ENCODE peak calls at places on chromosomes 7 and 10, in eight cellular contexts. One of them, this sample, is unnamed.

GRCh38 chr7:28732037-28732869 is 225.9 kb downstream of the TRIL start:
- DNase-seq in IMR-90: peak; percentile 55
- DNase-seq in spleen: no peak
- DNase-seq in right cardiac atrium: peak; percentile 65
- DNase-seq in skeletal muscle cell: no peak
- DNase-seq in H54: no peak
- DNase-seq in iris pigment epithelial cell: peak; percentile 56
- DNase-seq in Caco-2: no peak
- DNase-seq in this sample: no peak

GRCh38 chr10:12832096-12832495 is 169.4 kb downstream of the CCDC3 start:
- DNase-seq in IMR-90: no peak
- DNase-seq in spleen: peak; percentile 64
- DNase-seq in right cardiac atrium: no peak
- DNase-seq in skeletal muscle cell: no peak
- DNase-seq in H54: no peak
- DNase-seq in iris pigment epithelial cell: no peak
- DNase-seq in Caco-2: no peak
- DNase-seq in this sample: no peak

GRCh38 chr7:4080013-4080412 is 602.1 kb upstream of the FOXK1 start:
- DNase-seq in IMR-90: no peak
- DNase-seq in spleen: peak; percentile 42
- DNase-seq in right cardiac atrium: no peak
- DNase-seq in skeletal muscle cell: no peak
- DNase-seq in H54: no peak
- DNase-seq in iris pigment epithelial cell: no peak
- DNase-seq in Caco-2: no peak
- DNase-seq in this sample: no peak

GRCh38 chr7:36784991-36785940 is 61.0 kb upstream of the AOAH start:
- DNase-seq in IMR-90: no peak
- DNase-seq in spleen: peak; percentile 84
- DNase-seq in right cardiac atrium: peak; percentile 67
- DNase-seq in skeletal muscle cell: no peak
- DNase-seq in H54: no peak
- DNase-seq in iris pigment epithelial cell: no peak
- DNase-seq in Caco-2: no peak
- DNase-seq in this sample: no peak

GRCh38 chr10:57053530-57053929 is 692.5 kb upstream of the ZWINT start:
- DNase-seq in IMR-90: no peak
- DNase-seq in spleen: no peak
- DNase-seq in right cardiac atrium: no peak
- DNase-seq in skeletal muscle cell: no peak
- DNase-seq in H54: no peak
- DNase-seq in iris pigment epithelial cell: no peak
- DNase-seq in Caco-2: no peak
- DNase-seq in this sample: no peak

GRCh38 chr10:7408494-7409044 is 2.3 kb downstream of the SFMBT2 start:
- DNase-seq in IMR-90: peak; percentile 17
- DNase-seq in spleen: peak; percentile 91
- DNase-seq in right cardiac atrium: peak; percentile 88
- DNase-seq in skeletal muscle cell: no peak
- DNase-seq in H54: no peak
- DNase-seq in iris pigment epithelial cell: no peak
- DNase-seq in Caco-2: no peak
- DNase-seq in this sample: peak; percentile 19

GRCh38 chr7:46930336-46930735 is 651.6 kb downstream of the TNS3 start:
- DNase-seq in IMR-90: peak; percentile 97
- DNase-seq in spleen: no peak
- DNase-seq in right cardiac atrium: no peak
- DNase-seq in skeletal muscle cell: peak; percentile 95
- DNase-seq in H54: peak; percentile 77
- DNase-seq in iris pigment epithelial cell: peak; percentile 98
- DNase-seq in Caco-2: no peak
- DNase-seq in this sample: peak; percentile 57

GRCh38 chr10:52701647-52702046 is 70.9 kb downstream of the MBL2 start:
- DNase-seq in IMR-90: peak; percentile 4
- DNase-seq in spleen: no peak
- DNase-seq in right cardiac atrium: no peak
- DNase-seq in skeletal muscle cell: no peak
- DNase-seq in H54: no peak
- DNase-seq in iris pigment epithelial cell: peak; percentile 16
- DNase-seq in Caco-2: no peak
- DNase-seq in this sample: no peak

GRCh38 chr7:28411876-28412662 is at the start of gene CREB5:
- DNase-seq in IMR-90: peak; percentile 42
- DNase-seq in spleen: no peak
- DNase-seq in right cardiac atrium: no peak
- DNase-seq in skeletal muscle cell: no peak
- DNase-seq in H54: no peak
- DNase-seq in iris pigment epithelial cell: no peak
- DNase-seq in Caco-2: no peak
- DNase-seq in this sample: no peak

GRCh38 chr7:27082171-27082570 is 13.6 kb downstream of the HOXA1 start:
- DNase-seq in IMR-90: no peak
- DNase-seq in spleen: no peak
- DNase-seq in right cardiac atrium: no peak
- DNase-seq in skeletal muscle cell: no peak
- DNase-seq in H54: no peak
- DNase-seq in iris pigment epithelial cell: no peak
- DNase-seq in Caco-2: no peak
- DNase-seq in this sample: no peak

GRCh38 chr7:35623381-35623780 is 71.6 kb downstream of the HERPUD2 start:
- DNase-seq in IMR-90: no peak
- DNase-seq in spleen: no peak
- DNase-seq in right cardiac atrium: no peak
- DNase-seq in skeletal muscle cell: no peak
- DNase-seq in H54: no peak
- DNase-seq in iris pigment epithelial cell: no peak
- DNase-seq in Caco-2: no peak
- DNase-seq in this sample: no peak

GRCh38 chr7:157400171-157400860 is 63.5 kb downstream of the DNAJB6 start:
- DNase-seq in IMR-90: no peak
- DNase-seq in spleen: no peak
- DNase-seq in right cardiac atrium: peak; percentile 69
- DNase-seq in skeletal muscle cell: no peak
- DNase-seq in H54: no peak
- DNase-seq in iris pigment epithelial cell: no peak
- DNase-seq in Caco-2: no peak
- DNase-seq in this sample: no peak

GRCh38 chr7:151491859-151492258 is 27.8 kb downstream of the RHEB start:
- DNase-seq in IMR-90: peak; percentile 90
- DNase-seq in spleen: no peak
- DNase-seq in right cardiac atrium: no peak
- DNase-seq in skeletal muscle cell: peak; percentile 70
- DNase-seq in H54: peak; percentile 53
- DNase-seq in iris pigment epithelial cell: peak; percentile 94
- DNase-seq in Caco-2: peak; percentile 50
- DNase-seq in this sample: no peak

GRCh38 chr7:44155191-44156185 is 14.4 kb upstream of the MYL7 start:
- DNase-seq in IMR-90: no peak
- DNase-seq in spleen: no peak
- DNase-seq in right cardiac atrium: no peak
- DNase-seq in skeletal muscle cell: no peak
- DNase-seq in H54: no peak
- DNase-seq in iris pigment epithelial cell: no peak
- DNase-seq in Caco-2: no peak
- DNase-seq in this sample: no peak

GRCh38 chr7:146639291-146639690 is 522.7 kb downstream of the CNTNAP2 start:
- DNase-seq in IMR-90: no peak
- DNase-seq in spleen: no peak
- DNase-seq in right cardiac atrium: no peak
- DNase-seq in skeletal muscle cell: no peak
- DNase-seq in H54: no peak
- DNase-seq in iris pigment epithelial cell: no peak
- DNase-seq in Caco-2: no peak
- DNase-seq in this sample: no peak

GRCh38 chr7:116977172-116977571 is 23.9 kb downstream of the ST7 start:
- DNase-seq in IMR-90: peak; percentile 66
- DNase-seq in spleen: no peak
- DNase-seq in right cardiac atrium: no peak
- DNase-seq in skeletal muscle cell: no peak
- DNase-seq in H54: no peak
- DNase-seq in iris pigment epithelial cell: peak; percentile 54
- DNase-seq in Caco-2: no peak
- DNase-seq in this sample: no peak

GRCh38 chr10:122326385-122326784 is 48.1 kb upstream of the PLEKHA1 start:
- DNase-seq in IMR-90: no peak
- DNase-seq in spleen: no peak
- DNase-seq in right cardiac atrium: no peak
- DNase-seq in skeletal muscle cell: no peak
- DNase-seq in H54: no peak
- DNase-seq in iris pigment epithelial cell: no peak
- DNase-seq in Caco-2: no peak
- DNase-seq in this sample: no peak

GRCh38 chr10:130993612-130994011 is 317.9 kb downstream of the TCERG1L start:
- DNase-seq in IMR-90: no peak
- DNase-seq in spleen: no peak
- DNase-seq in right cardiac atrium: no peak
- DNase-seq in skeletal muscle cell: no peak
- DNase-seq in H54: no peak
- DNase-seq in iris pigment epithelial cell: no peak
- DNase-seq in Caco-2: no peak
- DNase-seq in this sample: no peak

GRCh38 chr10:16967000-16967865 is 150.0 kb upstream of the RSU1 start:
- DNase-seq in IMR-90: peak; percentile 94
- DNase-seq in spleen: no peak
- DNase-seq in right cardiac atrium: no peak
- DNase-seq in skeletal muscle cell: no peak
- DNase-seq in H54: no peak
- DNase-seq in iris pigment epithelial cell: peak; percentile 86
- DNase-seq in Caco-2: no peak
- DNase-seq in this sample: no peak

GRCh38 chr7:17437586-17437985 is 139.1 kb downstream of the AHR start:
- DNase-seq in IMR-90: no peak
- DNase-seq in spleen: no peak
- DNase-seq in right cardiac atrium: no peak
- DNase-seq in skeletal muscle cell: no peak
- DNase-seq in H54: no peak
- DNase-seq in iris pigment epithelial cell: no peak
- DNase-seq in Caco-2: no peak
- DNase-seq in this sample: no peak

GRCh38 chr10:69749180-69750010 is 52.3 kb upstream of the COL13A1 start:
- DNase-seq in IMR-90: peak; percentile 59
- DNase-seq in spleen: no peak
- DNase-seq in right cardiac atrium: no peak
- DNase-seq in skeletal muscle cell: no peak
- DNase-seq in H54: peak; percentile 75
- DNase-seq in iris pigment epithelial cell: no peak
- DNase-seq in Caco-2: no peak
- DNase-seq in this sample: no peak

GRCh38 chr10:1968257-1969025 is 231.1 kb upstream of the ADARB2 start:
- DNase-seq in IMR-90: no peak
- DNase-seq in spleen: no peak
- DNase-seq in right cardiac atrium: no peak
- DNase-seq in skeletal muscle cell: no peak
- DNase-seq in H54: no peak
- DNase-seq in iris pigment epithelial cell: peak; percentile 2
- DNase-seq in Caco-2: no peak
- DNase-seq in this sample: no peak

GRCh38 chr10:79266092-79266491 is 81.2 kb upstream of the PPIF start:
- DNase-seq in IMR-90: no peak
- DNase-seq in spleen: no peak
- DNase-seq in right cardiac atrium: no peak
- DNase-seq in skeletal muscle cell: no peak
- DNase-seq in H54: no peak
- DNase-seq in iris pigment epithelial cell: no peak
- DNase-seq in Caco-2: no peak
- DNase-seq in this sample: peak; percentile 44

GRCh38 chr7:38660427-38661099 is 29.4 kb upstream of the AMPH start:
- DNase-seq in IMR-90: peak; percentile 56
- DNase-seq in spleen: peak; percentile 81
- DNase-seq in right cardiac atrium: no peak
- DNase-seq in skeletal muscle cell: no peak
- DNase-seq in H54: peak; percentile 21
- DNase-seq in iris pigment epithelial cell: peak; percentile 55
- DNase-seq in Caco-2: no peak
- DNase-seq in this sample: no peak

GRCh38 chr7:12138421-12138820 is 72.7 kb upstream of the TMEM106B start:
- DNase-seq in IMR-90: no peak
- DNase-seq in spleen: no peak
- DNase-seq in right cardiac atrium: no peak
- DNase-seq in skeletal muscle cell: no peak
- DNase-seq in H54: no peak
- DNase-seq in iris pigment epithelial cell: no peak
- DNase-seq in Caco-2: no peak
- DNase-seq in this sample: no peak

This sample was measured in T1000.